ENCODE peak calls at places on chromosome 19, in four cellular contexts. G is tibial nerve, L is colonic mucosa, O is IMR-90. B is an unnamed sample.

GRCh38 chr19:47593860-47594259 is 15.1 kb upstream of the BICRA start:
- DNase-seq in L (no peak), O (no peak), G (no peak), B (no peak)

GRCh38 chr19:13506550-13506878 is 235 bp upstream of the CACNA1A start:
- DNase-seq in O (peak; percentile 54), G (no peak), L (no peak), B (no peak)

GRCh38 chr19:10018219-10018618 is 4.9 kb downstream of the RDH8 start:
- DNase-seq in G (no peak), L (no peak), O (peak; percentile 87), B (no peak)

GRCh38 chr19:58212336-58213074 is 16.2 kb upstream of the ZNF544 start:
- DNase-seq in G (no peak), O (no peak), L (no peak), B (no peak)

GRCh38 chr19:16068696-16069259 is 7.5 kb upstream of the TPM4 start:
- DNase-seq in G (no peak), O (no peak), L (no peak), B (no peak)

GRCh38 chr19:23914402-23915286 is at the start of gene ZNF726:
- DNase-seq in G (peak; percentile 71), O (peak; percentile 87), L (peak; percentile 87), B (peak; percentile 78)

GRCh38 chr19:32653626-32653968 is 21.4 kb downstream of the ANKRD27 start:
- DNase-seq in O (no peak), G (no peak), L (no peak), B (no peak)

GRCh38 chr19:13880059-13880672 is 3.2 kb downstream of the NANOS3 start:
- DNase-seq in L (peak; percentile 99), G (peak; percentile 98), O (peak; percentile 93), B (peak; percentile 97)

GRCh38 chr19:35565016-35565856 is 1.8 kb upstream of the ATP4A start:
- DNase-seq in L (no peak), G (no peak), O (no peak), B (no peak)

GRCh38 chr19:17846146-17846545 is 1.6 kb downstream of the JAK3 start:
- DNase-seq in L (no peak), O (no peak), G (no peak), B (no peak)

GRCh38 chr19:4575978-4576933 is 16.8 kb upstream of the SEMA6B start:
- DNase-seq in L (peak; percentile 71), G (peak; percentile 56), O (peak; percentile 27), B (peak; percentile 68)

GRCh38 chr19:32977269-32977668 is 5.2 kb downstream of the FAAP24 start:
- DNase-seq in O (peak; percentile 36), G (no peak), L (peak; percentile 74), B (no peak)

GRCh38 chr19:1259206-1259872 is 9.8 kb upstream of the CIRBP start:
- DNase-seq in O (peak; percentile 51), L (peak; percentile 86), G (peak; percentile 43), B (peak; percentile 67)
- H3K27ac ChIP-seq in O (peak overlapping the region; percentile 65), L (peak overlapping the region; percentile 91), G (peak overlapping the region; percentile 93), B (peak overlapping the region; percentile 98)

DNA sequence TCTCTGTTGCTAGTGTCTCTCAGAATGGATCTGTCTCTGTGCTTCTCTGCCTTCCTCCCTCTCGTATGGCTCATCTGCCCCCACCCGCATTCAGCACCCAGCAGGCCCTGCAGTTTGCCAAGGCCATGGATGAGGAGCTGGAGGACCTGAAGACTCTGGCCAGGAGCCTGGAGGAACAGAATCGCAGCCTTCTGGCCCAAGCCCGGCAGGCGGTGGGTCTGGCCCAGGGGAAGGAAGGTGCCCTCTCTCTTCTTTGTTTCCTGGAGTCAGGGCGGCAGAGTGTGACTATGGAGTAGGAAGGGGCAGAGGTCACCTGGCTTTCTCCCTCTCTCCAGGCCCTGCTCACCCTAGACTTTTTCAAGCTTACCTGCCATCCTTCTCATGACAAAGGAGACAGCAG is 10.9 kb downstream of the KASH5 start:
- DNase-seq in O (no peak), G (no peak), L (no peak), B (no peak)
- H3K27me3 ChIP-seq in O (peaks cover 59% of the 10 kb centered on the region), G (peaks cover 11% of the 10 kb centered on the region), L (no peaks in the 10 kb centered on the region), B (no peaks in the 10 kb centered on the region)

GRCh38 chr19:54851353-54851752 is 1.1 kb downstream of the KIR3DL2 start:
- DNase-seq in O (no peak), G (no peak), L (no peak), B (no peak)

GRCh38 chr19:54850930-54851329 is 687 bp downstream of the KIR3DL2 start:
- DNase-seq in O (no peak), G (no peak), L (no peak), B (no peak)
- H3K9me3 ChIP-seq in O (peaks cover 38% of the 10 kb centered on the region), G (peaks cover 7% of the 10 kb centered on the region), L (no peaks in the 10 kb centered on the region), B (no peaks in the 10 kb centered on the region)

GRCh38 chr19:6577410-6578125 is 13.4 kb downstream of the CD70 start:
- DNase-seq in L (peak; percentile 52), G (no peak), O (no peak), B (no peak)

GRCh38 chr19:6580313-6580712 is 10.6 kb downstream of the CD70 start:
- DNase-seq in L (no peak), O (peak; percentile 12), G (no peak), B (no peak)

GRCh38 chr19:6579450-6580178 is 11.3 kb downstream of the CD70 start:
- DNase-seq in O (no peak), G (no peak), L (no peak), B (no peak)

GRCh38 chr19:6572217-6572616 is 18.7 kb downstream of the CD70 start:
- DNase-seq in O (no peak), G (peak; percentile 24), L (no peak), B (no peak)

GRCh38 chr19:6576869-6577281 is 14.1 kb downstream of the CD70 start:
- DNase-seq in L (peak; percentile 70), O (no peak), G (no peak), B (no peak)
- H3K27ac ChIP-seq in L (peak overlapping the region; percentile 44), O (no peak overlapping the region), G (no peak overlapping the region), B (no peak overlapping the region)